ENCODE peak calls at places on chromosomes 13 and 19, in seven cellular contexts. One of them, this sample, is unnamed. For H3K36me3, the result is how much of the 10 kb centered on the place peaks cover.

GRCh38 chr13:94209110-94209509 is 270.4 kb downstream of the DCT start:
- DNase-seq in GM06990: no peak
- DNase-seq in suprapubic skin: no peak
- DNase-seq in pancreas: no peak
- DNase-seq in uterus: no peak
- DNase-seq in body of pancreas: no peak
- DNase-seq in IMR-90: no peak
- DNase-seq in this sample: no peak

GRCh38 chr19:5623397-5624153 is 692 bp downstream of the SAFB start:
- DNase-seq in GM06990: no peak
- DNase-seq in suprapubic skin: peak
- DNase-seq in pancreas: no peak
- DNase-seq in uterus: no peak
- DNase-seq in body of pancreas: no peak
- DNase-seq in IMR-90: no peak
- DNase-seq in this sample: no peak

GRCh38 chr13:71054358-71054757 is 812.6 kb downstream of the DACH1 start:
- DNase-seq in GM06990: no peak
- DNase-seq in suprapubic skin: no peak
- DNase-seq in pancreas: no peak
- DNase-seq in uterus: no peak
- DNase-seq in body of pancreas: no peak
- DNase-seq in IMR-90: no peak
- DNase-seq in this sample: no peak

GRCh38 chr19:5038631-5039271 is 69.8 kb downstream of the KDM4B start:
- DNase-seq in GM06990: no peak
- DNase-seq in suprapubic skin: no peak
- DNase-seq in pancreas: no peak
- DNase-seq in uterus: no peak
- DNase-seq in body of pancreas: no peak
- DNase-seq in IMR-90: peak
- DNase-seq in this sample: no peak

GRCh38 chr19:29745253-29745652 is 30.2 kb upstream of the C19orf12 start:
- DNase-seq in GM06990: no peak
- DNase-seq in suprapubic skin: no peak
- DNase-seq in pancreas: no peak
- DNase-seq in uterus: no peak
- DNase-seq in body of pancreas: no peak
- DNase-seq in IMR-90: no peak
- DNase-seq in this sample: no peak

GRCh38 chr13:114118763-114119123 is 13.7 kb downstream of the RASA3 start:
- DNase-seq in GM06990: no peak
- DNase-seq in suprapubic skin: no peak
- DNase-seq in pancreas: no peak
- DNase-seq in uterus: no peak
- DNase-seq in body of pancreas: peak
- DNase-seq in IMR-90: peak
- DNase-seq in this sample: no peak

GRCh38 chr19:55171440-55171839 is 5.0 kb upstream of the DNAAF3 start:
- DNase-seq in GM06990: no peak
- DNase-seq in suprapubic skin: no peak
- DNase-seq in pancreas: no peak
- DNase-seq in uterus: no peak
- DNase-seq in body of pancreas: no peak
- DNase-seq in IMR-90: no peak
- DNase-seq in this sample: no peak

GRCh38 chr13:95756072-95756471 is 79.1 kb downstream of the DNAJC3 start:
- DNase-seq in GM06990: no peak
- DNase-seq in suprapubic skin: no peak
- DNase-seq in pancreas: no peak
- DNase-seq in uterus: no peak
- DNase-seq in body of pancreas: no peak
- DNase-seq in IMR-90: peak
- DNase-seq in this sample: no peak

GRCh38 chr13:40452741-40453665 is 213.4 kb downstream of the FOXO1 start:
- DNase-seq in GM06990: no peak
- DNase-seq in suprapubic skin: no peak
- DNase-seq in pancreas: no peak
- DNase-seq in uterus: no peak
- DNase-seq in body of pancreas: no peak
- DNase-seq in IMR-90: peak
- DNase-seq in this sample: no peak

GRCh38 chr19:18501351-18501750 is 20.5 kb downstream of the ELL start:
- DNase-seq in GM06990: no peak
- DNase-seq in suprapubic skin: no peak
- DNase-seq in pancreas: no peak
- DNase-seq in uterus: no peak
- DNase-seq in body of pancreas: no peak
- DNase-seq in IMR-90: no peak
- DNase-seq in this sample: no peak

GRCh38 chr13:25292301-25292700 is 5.0 kb upstream of the MTMR6 start:
- DNase-seq in GM06990: no peak
- DNase-seq in suprapubic skin: no peak
- DNase-seq in pancreas: no peak
- DNase-seq in uterus: no peak
- DNase-seq in body of pancreas: peak
- DNase-seq in IMR-90: peak
- DNase-seq in this sample: no peak

GRCh38 chr19:12202250-12202649 is 39.4 kb downstream of the ZNF136 start:
- DNase-seq in GM06990: no peak
- DNase-seq in suprapubic skin: no peak
- DNase-seq in pancreas: peak
- DNase-seq in uterus: no peak
- DNase-seq in body of pancreas: peak
- DNase-seq in IMR-90: no peak
- DNase-seq in this sample: no peak

GRCh38 chr19:31625056-31625455 is 275.8 kb upstream of the TSHZ3 start:
- DNase-seq in GM06990: no peak
- DNase-seq in suprapubic skin: no peak
- DNase-seq in pancreas: no peak
- DNase-seq in uterus: no peak
- DNase-seq in body of pancreas: no peak
- DNase-seq in IMR-90: no peak
- DNase-seq in this sample: no peak

GRCh38 chr13:66532146-66532545 is 698.0 kb downstream of the PCDH9 start:
- DNase-seq in GM06990: no peak
- DNase-seq in suprapubic skin: no peak
- DNase-seq in pancreas: no peak
- DNase-seq in uterus: no peak
- DNase-seq in body of pancreas: no peak
- DNase-seq in IMR-90: peak
- DNase-seq in this sample: no peak

GRCh38 chr13:66405908-66406802 is 824.0 kb downstream of the PCDH9 start:
- DNase-seq in GM06990: no peak
- DNase-seq in suprapubic skin: no peak
- DNase-seq in pancreas: no peak
- DNase-seq in uterus: no peak
- DNase-seq in body of pancreas: no peak
- DNase-seq in IMR-90: peak
- DNase-seq in this sample: no peak

GRCh38 chr13:46129955-46130354 is 25.1 kb upstream of the CPB2 start:
- DNase-seq in GM06990: no peak
- DNase-seq in suprapubic skin: no peak
- DNase-seq in pancreas: no peak
- DNase-seq in uterus: no peak
- DNase-seq in body of pancreas: peak
- DNase-seq in IMR-90: no peak
- DNase-seq in this sample: no peak
- H3K36me3 ChIP-seq in GM06990: under half
- H3K36me3 ChIP-seq in suprapubic skin: under half
- H3K36me3 ChIP-seq in pancreas: under half
- H3K36me3 ChIP-seq in uterus: under half
- H3K36me3 ChIP-seq in body of pancreas: under half
- H3K36me3 ChIP-seq in IMR-90: under half
- H3K36me3 ChIP-seq in this sample: under half

GRCh38 chr19:10915511-10916091 is 12.8 kb downstream of the YIPF2 start:
- DNase-seq in GM06990: no peak
- DNase-seq in suprapubic skin: no peak
- DNase-seq in pancreas: no peak
- DNase-seq in uterus: no peak
- DNase-seq in body of pancreas: no peak
- DNase-seq in IMR-90: peak
- DNase-seq in this sample: peak
- H3K36me3 ChIP-seq in GM06990: under half
- H3K36me3 ChIP-seq in suprapubic skin: half or more
- H3K36me3 ChIP-seq in pancreas: under half
- H3K36me3 ChIP-seq in uterus: under half
- H3K36me3 ChIP-seq in body of pancreas: under half
- H3K36me3 ChIP-seq in IMR-90: half or more
- H3K36me3 ChIP-seq in this sample: half or more

GRCh38 chr13:46554971-46555370 is 2.0 kb downstream of the LRCH1 start:
- DNase-seq in GM06990: no peak
- DNase-seq in suprapubic skin: no peak
- DNase-seq in pancreas: no peak
- DNase-seq in uterus: no peak
- DNase-seq in body of pancreas: no peak
- DNase-seq in IMR-90: peak
- DNase-seq in this sample: no peak
- H3K36me3 ChIP-seq in GM06990: under half
- H3K36me3 ChIP-seq in suprapubic skin: under half
- H3K36me3 ChIP-seq in pancreas: under half
- H3K36me3 ChIP-seq in uterus: under half
- H3K36me3 ChIP-seq in body of pancreas: under half
- H3K36me3 ChIP-seq in IMR-90: under half
- H3K36me3 ChIP-seq in this sample: under half

GRCh38 chr13:49457221-49457620 is 13.1 kb downstream of the SETDB2 start:
- DNase-seq in GM06990: no peak
- DNase-seq in suprapubic skin: no peak
- DNase-seq in pancreas: no peak
- DNase-seq in uterus: no peak
- DNase-seq in body of pancreas: no peak
- DNase-seq in IMR-90: peak
- DNase-seq in this sample: no peak

GRCh38 chr13:49455016-49455398 is 10.9 kb downstream of the SETDB2 start:
- DNase-seq in GM06990: no peak
- DNase-seq in suprapubic skin: no peak
- DNase-seq in pancreas: no peak
- DNase-seq in uterus: no peak
- DNase-seq in body of pancreas: no peak
- DNase-seq in IMR-90: no peak
- DNase-seq in this sample: no peak

GRCh38 chr13:49456156-49456555 is 12.1 kb downstream of the SETDB2 start:
- DNase-seq in GM06990: no peak
- DNase-seq in suprapubic skin: no peak
- DNase-seq in pancreas: no peak
- DNase-seq in uterus: no peak
- DNase-seq in body of pancreas: no peak
- DNase-seq in IMR-90: peak
- DNase-seq in this sample: no peak

GRCh38 chr13:49454388-49455015 is 10.4 kb downstream of the SETDB2 start:
- DNase-seq in GM06990: peak
- DNase-seq in suprapubic skin: no peak
- DNase-seq in pancreas: no peak
- DNase-seq in uterus: no peak
- DNase-seq in body of pancreas: no peak
- DNase-seq in IMR-90: peak
- DNase-seq in this sample: no peak

DNA sequence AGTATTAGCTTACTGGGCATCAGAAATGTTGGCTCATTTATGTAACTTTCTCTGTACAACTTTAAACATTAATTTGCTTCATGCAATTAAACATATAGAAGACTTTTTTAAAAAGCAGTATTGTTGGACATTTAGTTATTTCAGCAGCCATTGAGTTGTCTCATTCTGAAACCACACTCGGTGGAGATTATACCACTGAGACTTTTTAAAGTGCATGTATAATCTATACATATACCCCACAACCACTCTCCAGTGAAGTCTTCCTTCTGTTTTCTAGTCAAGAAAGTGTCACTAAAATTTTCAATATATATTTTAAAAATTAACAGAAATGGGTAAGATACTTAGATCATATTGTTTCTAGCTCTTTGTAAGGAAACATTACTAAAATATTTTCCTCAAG is 15.5 kb downstream of the SETDB2 start:
- DNase-seq in GM06990: no peak
- DNase-seq in suprapubic skin: no peak
- DNase-seq in pancreas: no peak
- DNase-seq in uterus: no peak
- DNase-seq in body of pancreas: no peak
- DNase-seq in IMR-90: no peak
- DNase-seq in this sample: no peak
- H3K36me3 ChIP-seq in GM06990: under half
- H3K36me3 ChIP-seq in suprapubic skin: under half
- H3K36me3 ChIP-seq in pancreas: under half
- H3K36me3 ChIP-seq in uterus: under half
- H3K36me3 ChIP-seq in body of pancreas: under half
- H3K36me3 ChIP-seq in IMR-90: under half
- H3K36me3 ChIP-seq in this sample: under half

GRCh38 chr19:7255631-7256030 is 38.6 kb downstream of the INSR start:
- DNase-seq in GM06990: no peak
- DNase-seq in suprapubic skin: no peak
- DNase-seq in pancreas: no peak
- DNase-seq in uterus: no peak
- DNase-seq in body of pancreas: no peak
- DNase-seq in IMR-90: no peak
- DNase-seq in this sample: no peak

GRCh38 chr19:7257148-7258041 is 36.8 kb downstream of the INSR start:
- DNase-seq in GM06990: no peak
- DNase-seq in suprapubic skin: peak
- DNase-seq in pancreas: no peak
- DNase-seq in uterus: peak
- DNase-seq in body of pancreas: peak
- DNase-seq in IMR-90: peak
- DNase-seq in this sample: no peak

GRCh38 chr19:7258840-7259395 is 35.3 kb downstream of the INSR start:
- DNase-seq in GM06990: no peak
- DNase-seq in suprapubic skin: no peak
- DNase-seq in pancreas: no peak
- DNase-seq in uterus: no peak
- DNase-seq in body of pancreas: no peak
- DNase-seq in IMR-90: no peak
- DNase-seq in this sample: no peak

GRCh38 chr19:7260161-7260560 is 34.1 kb downstream of the INSR start:
- DNase-seq in GM06990: no peak
- DNase-seq in suprapubic skin: no peak
- DNase-seq in pancreas: no peak
- DNase-seq in uterus: no peak
- DNase-seq in body of pancreas: no peak
- DNase-seq in IMR-90: no peak
- DNase-seq in this sample: no peak

DNA sequence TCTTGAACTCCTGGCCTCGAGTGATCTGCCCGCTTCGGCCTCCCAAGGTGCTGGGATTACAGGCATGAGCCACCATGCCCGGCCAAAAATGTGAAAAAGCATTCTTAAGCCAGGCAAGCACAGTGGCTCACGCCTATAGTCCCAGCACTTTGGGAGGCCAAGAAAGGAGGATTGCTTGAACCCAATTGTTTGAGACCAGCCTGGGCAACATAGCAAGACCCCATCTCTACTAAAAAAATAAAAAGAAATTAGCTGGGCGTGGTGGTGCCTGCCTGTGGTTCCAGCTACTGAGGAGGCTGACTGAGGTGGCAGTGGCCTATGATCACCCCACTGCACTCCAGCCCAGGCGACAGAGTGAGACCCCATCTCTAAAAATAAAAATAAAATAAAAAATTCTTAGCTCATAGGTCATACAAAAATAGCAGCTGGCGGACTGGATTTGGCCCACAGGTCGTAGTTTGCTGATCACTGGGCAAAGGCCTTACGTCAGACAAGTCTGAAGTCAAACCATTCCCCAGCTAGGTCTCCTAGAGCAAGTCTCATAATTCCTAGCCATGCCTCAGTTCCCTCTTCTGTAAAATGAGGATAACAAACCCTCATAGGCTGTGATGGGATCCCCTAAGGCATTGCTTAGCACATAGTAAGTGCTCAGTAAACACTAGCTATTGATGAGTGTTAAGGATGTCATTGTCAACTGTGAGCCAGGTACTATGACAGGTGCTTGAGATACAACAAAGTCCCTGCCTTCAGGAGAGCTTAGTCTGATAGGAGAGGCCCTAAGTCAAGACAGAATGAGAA is 36.0 kb downstream of the INSR start:
- DNase-seq in GM06990: no peak
- DNase-seq in suprapubic skin: no peak
- DNase-seq in pancreas: no peak
- DNase-seq in uterus: no peak
- DNase-seq in body of pancreas: peak
- DNase-seq in IMR-90: no peak
- DNase-seq in this sample: no peak
- H3K36me3 ChIP-seq in GM06990: under half
- H3K36me3 ChIP-seq in suprapubic skin: under half
- H3K36me3 ChIP-seq in pancreas: under half
- H3K36me3 ChIP-seq in uterus: under half
- H3K36me3 ChIP-seq in body of pancreas: under half
- H3K36me3 ChIP-seq in IMR-90: under half
- H3K36me3 ChIP-seq in this sample: under half

This sample was measured in tibial nerve.